ENCODE peak calls at places on chromosomes 6 and 20, in four cellular contexts. One of them, this sample, is unnamed.

GRCh38 chr6:31813463-31813849 is 1.6 kb downstream of the HSPA1L start:
- DNase-seq in HepG2: no peak
- DNase-seq in K562: no peak
- DNase-seq in GM12878: no peak
- DNase-seq in this sample: no peak

GRCh38 chr20:42740191-42740870 is 449.4 kb downstream of the PTPRT start:
- DNase-seq in HepG2: no peak
- DNase-seq in K562: no peak
- DNase-seq in GM12878: no peak
- DNase-seq in this sample: no peak

GRCh38 chr6:75882734-75883133 is 133.7 kb downstream of the MYO6 start:
- DNase-seq in HepG2: no peak
- DNase-seq in GM12878: no peak
- DNase-seq in K562: no peak
- DNase-seq in this sample: no peak

GRCh38 chr6:3269412-3269975 is 10.7 kb downstream of the PSMG4 start:
- DNase-seq in K562: no peak
- DNase-seq in HepG2: no peak
- DNase-seq in GM12878: no peak
- DNase-seq in this sample: no peak

GRCh38 chr6:117200067-117200466 is 65.3 kb upstream of the VGLL2 start:
- DNase-seq in GM12878: no peak
- DNase-seq in K562: no peak
- DNase-seq in HepG2: no peak
- DNase-seq in this sample: no peak

GRCh38 chr6:80537321-80537972 is 431.0 kb downstream of the BCKDHB start:
- DNase-seq in K562: no peak
- DNase-seq in HepG2: no peak
- DNase-seq in GM12878: no peak
- DNase-seq in this sample: no peak

GRCh38 chr6:37102299-37103168 is 67.4 kb upstream of the PIM1 start:
- DNase-seq in HepG2: peak; percentile 92
- DNase-seq in GM12878: no peak
- DNase-seq in K562: peak; percentile 87
- DNase-seq in this sample: peak; percentile 69

GRCh38 chr6:104705095-104705707 is 154.5 kb downstream of the HACE1 start:
- DNase-seq in HepG2: no peak
- DNase-seq in K562: peak; percentile 65
- DNase-seq in GM12878: no peak
- DNase-seq in this sample: no peak

GRCh38 chr6:108587258-108588059 is 26.7 kb downstream of the FOXO3 start:
- DNase-seq in HepG2: peak; percentile 75
- DNase-seq in GM12878: no peak
- DNase-seq in K562: peak; percentile 46
- DNase-seq in this sample: no peak

GRCh38 chr6:106439459-106439858 is 78.9 kb downstream of the CRYBG1 start:
- DNase-seq in K562: no peak
- DNase-seq in GM12878: no peak
- DNase-seq in HepG2: no peak
- DNase-seq in this sample: no peak

GRCh38 chr6:143707702-143708101 is 29.9 kb downstream of the PHACTR2 start:
- DNase-seq in GM12878: no peak
- DNase-seq in K562: no peak
- DNase-seq in HepG2: no peak
- DNase-seq in this sample: no peak

GRCh38 chr6:131858765-131859490 is 51.1 kb downstream of the ENPP1 start:
- DNase-seq in GM12878: no peak
- DNase-seq in K562: no peak
- DNase-seq in HepG2: no peak
- DNase-seq in this sample: no peak
- TF ChIP-seq FOXK2 in GM12878: no peak
- TF ChIP-seq FOXK2 in K562: no peak
- TF ChIP-seq FOXK2 in HepG2: no peak
- TF ChIP-seq FOXK2 in this sample: no peak

DNA sequence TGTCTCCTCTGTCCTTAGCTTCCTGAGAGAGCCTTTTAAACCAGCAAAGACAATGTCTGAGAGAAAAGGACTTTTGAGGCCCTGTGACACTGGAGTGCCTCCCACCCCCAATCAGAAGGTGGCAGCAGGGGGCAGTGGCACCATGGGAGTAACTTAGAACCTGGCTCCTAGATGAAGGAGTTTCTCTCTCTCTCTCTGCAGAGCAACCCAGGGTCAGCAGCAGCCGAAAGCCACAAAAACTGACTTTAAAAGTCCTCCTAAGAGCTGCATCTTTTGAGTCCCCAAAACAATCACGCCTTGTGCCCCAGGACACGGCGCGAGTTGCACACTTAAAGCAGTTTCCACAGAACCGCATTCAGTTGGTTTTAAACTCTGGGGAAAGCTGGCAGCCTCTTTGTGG is 5.3 kb upstream of the TCP11 start:
- DNase-seq in HepG2: peak; percentile 63
- DNase-seq in GM12878: no peak
- DNase-seq in K562: peak; percentile 28
- DNase-seq in this sample: peak; percentile 33
- TF ChIP-seq FOXK2 in HepG2: no peak
- TF ChIP-seq FOXK2 in GM12878: no peak
- TF ChIP-seq FOXK2 in K562: no peak
- TF ChIP-seq FOXK2 in this sample: no peak

GRCh38 chr6:15260099-15260821 is 14.4 kb downstream of the JARID2 start:
- DNase-seq in K562: no peak
- DNase-seq in GM12878: no peak
- DNase-seq in HepG2: no peak
- DNase-seq in this sample: no peak
- TF ChIP-seq FOXK2 in K562: no peak
- TF ChIP-seq FOXK2 in GM12878: no peak
- TF ChIP-seq FOXK2 in HepG2: no peak
- TF ChIP-seq FOXK2 in this sample: no peak

DNA sequence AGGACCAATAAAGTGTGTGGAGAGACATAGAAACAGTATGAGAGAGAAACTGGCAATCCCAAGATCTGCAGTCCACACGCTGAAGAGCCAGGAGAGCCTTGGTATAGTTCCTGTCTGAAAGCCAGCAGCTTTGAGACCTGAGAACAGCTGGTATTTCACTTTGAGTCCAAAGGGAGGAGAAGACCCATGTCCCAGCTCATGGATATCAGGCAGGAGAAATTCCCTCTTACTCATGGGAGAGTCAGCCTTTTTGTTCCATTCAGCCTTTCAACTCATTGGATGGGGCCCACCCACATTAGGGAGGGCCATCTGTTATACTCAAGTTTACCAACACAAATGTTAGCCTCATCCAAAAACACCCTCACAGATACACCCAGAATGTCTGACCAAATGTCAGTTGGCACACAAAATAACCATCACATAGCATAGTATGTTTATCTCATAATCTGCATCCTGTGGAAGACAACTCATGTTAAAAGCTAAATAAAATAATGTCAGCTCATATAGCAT is 80.1 kb downstream of the GMDS start:
- DNase-seq in GM12878: no peak
- DNase-seq in K562: no peak
- DNase-seq in HepG2: no peak
- DNase-seq in this sample: no peak
- TF ChIP-seq FOXK2 in GM12878: no peak
- TF ChIP-seq FOXK2 in K562: no peak
- TF ChIP-seq FOXK2 in HepG2: no peak
- TF ChIP-seq FOXK2 in this sample: no peak

GRCh38 chr6:25452027-25452426 is 172.9 kb downstream of the CARMIL1 start:
- DNase-seq in GM12878: no peak
- DNase-seq in HepG2: no peak
- DNase-seq in K562: no peak
- DNase-seq in this sample: no peak

GRCh38 chr6:25450469-25451198 is 171.5 kb downstream of the CARMIL1 start:
- DNase-seq in K562: no peak
- DNase-seq in HepG2: no peak
- DNase-seq in GM12878: no peak
- DNase-seq in this sample: no peak

GRCh38 chr6:25447570-25447929 is 168.4 kb downstream of the CARMIL1 start:
- DNase-seq in K562: no peak
- DNase-seq in GM12878: no peak
- DNase-seq in HepG2: no peak
- DNase-seq in this sample: no peak

GRCh38 chr6:25448965-25449538 is 169.9 kb downstream of the CARMIL1 start:
- DNase-seq in GM12878: no peak
- DNase-seq in HepG2: no peak
- DNase-seq in K562: no peak
- DNase-seq in this sample: no peak

DNA sequence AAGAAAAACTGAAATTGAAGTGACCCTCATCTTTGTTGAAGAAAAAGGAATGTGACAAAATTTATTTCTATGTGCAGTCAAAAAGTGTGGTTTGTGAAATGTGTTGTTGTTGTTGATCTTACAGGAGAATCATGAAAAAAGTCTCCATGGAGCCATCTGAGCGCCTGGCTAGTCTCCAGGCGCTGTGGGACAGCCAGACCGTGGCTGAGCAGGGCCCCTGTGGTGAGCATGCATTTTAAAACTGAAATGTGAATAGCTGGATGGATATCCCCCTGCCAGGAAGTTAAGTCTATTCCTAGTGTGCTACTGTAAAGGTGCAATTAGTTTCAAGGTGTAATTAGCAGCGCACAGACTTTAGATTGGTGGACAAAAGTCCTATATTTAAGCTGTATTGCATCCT is 170.6 kb downstream of the CARMIL1 start:
- DNase-seq in GM12878: no peak
- DNase-seq in K562: no peak
- DNase-seq in HepG2: no peak
- DNase-seq in this sample: peak; percentile 60
- TF ChIP-seq FOXK2 in GM12878: no peak
- TF ChIP-seq FOXK2 in K562: no peak
- TF ChIP-seq FOXK2 in HepG2: no peak
- TF ChIP-seq FOXK2 in this sample: no peak

DNA sequence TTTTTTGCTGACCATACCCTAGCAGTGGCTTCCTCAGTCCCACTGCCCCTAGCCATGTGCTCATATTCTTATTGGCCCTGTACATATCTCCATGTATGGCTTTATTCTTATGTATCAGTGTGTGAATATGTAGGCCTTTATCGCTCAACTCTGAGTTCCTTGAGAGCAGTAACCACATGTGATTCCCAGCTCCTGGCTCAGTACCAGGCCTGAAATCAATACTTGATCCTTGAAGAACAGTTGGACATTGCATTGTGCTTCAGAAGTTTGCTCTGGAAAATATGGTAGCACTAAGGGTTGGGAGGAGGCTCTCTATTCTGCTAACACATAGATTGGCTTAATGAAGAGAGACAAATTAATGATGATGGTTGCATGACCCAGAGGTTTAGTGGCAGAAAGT is 118.8 kb upstream of the FERMT1 start:
- DNase-seq in GM12878: no peak
- DNase-seq in HepG2: no peak
- DNase-seq in K562: no peak
- DNase-seq in this sample: no peak
- TF ChIP-seq FOXK2 in GM12878: no peak
- TF ChIP-seq FOXK2 in HepG2: no peak
- TF ChIP-seq FOXK2 in K562: no peak
- TF ChIP-seq FOXK2 in this sample: no peak